ENCODE peak calls at places on chromosomes 13 and 19, in eight cellular contexts. One of them, this sample, is unnamed.

GRCh38 chr13:84366484-84366883 is 484.2 kb upstream of the SLITRK1 start:
- DNase-seq in K562: no peak
- DNase-seq in HepG2: no peak
- DNase-seq in endothelial cell of umbilical vein: no peak
- DNase-seq in A549: no peak
- DNase-seq in GM12878: no peak
- DNase-seq in HCT116: no peak
- DNase-seq in H1: no peak
- DNase-seq in this sample: no peak

GRCh38 chr13:44263920-44264610 is 109.6 kb upstream of the SERP2 start:
- DNase-seq in K562: no peak
- DNase-seq in HepG2: no peak
- DNase-seq in GM12878: no peak
- DNase-seq in endothelial cell of umbilical vein: no peak
- DNase-seq in H1: no peak
- DNase-seq in A549: no peak
- DNase-seq in HCT116: no peak
- DNase-seq in this sample: no peak

GRCh38 chr19:1017115-1017905 is 3.6 kb downstream of the TMEM259 start:
- DNase-seq in A549: no peak
- DNase-seq in endothelial cell of umbilical vein: no peak
- DNase-seq in H1: no peak
- DNase-seq in HCT116: no peak
- DNase-seq in HepG2: no peak
- DNase-seq in GM12878: no peak
- DNase-seq in K562: peak; percentile 77
- DNase-seq in this sample: no peak

GRCh38 chr13:20424959-20425358 is 100.7 kb downstream of the CRYL1 start:
- DNase-seq in K562: no peak
- DNase-seq in HCT116: no peak
- DNase-seq in GM12878: no peak
- DNase-seq in A549: no peak
- DNase-seq in HepG2: no peak
- DNase-seq in endothelial cell of umbilical vein: no peak
- DNase-seq in H1: no peak
- DNase-seq in this sample: no peak

GRCh38 chr13:112255550-112256120 is 120.5 kb upstream of the SPACA7 start:
- DNase-seq in H1: peak; percentile 24
- DNase-seq in A549: no peak
- DNase-seq in HCT116: no peak
- DNase-seq in endothelial cell of umbilical vein: no peak
- DNase-seq in K562: no peak
- DNase-seq in GM12878: no peak
- DNase-seq in HepG2: no peak
- DNase-seq in this sample: no peak

GRCh38 chr13:42101821-42102580 is 53.6 kb downstream of the DGKH start:
- DNase-seq in A549: no peak
- DNase-seq in HCT116: no peak
- DNase-seq in HepG2: no peak
- DNase-seq in H1: no peak
- DNase-seq in endothelial cell of umbilical vein: peak; percentile 47
- DNase-seq in GM12878: no peak
- DNase-seq in K562: no peak
- DNase-seq in this sample: no peak

GRCh38 chr13:91280806-91281205 is 66.7 kb upstream of the MIR17HG start:
- DNase-seq in GM12878: no peak
- DNase-seq in endothelial cell of umbilical vein: peak; percentile 78
- DNase-seq in H1: no peak
- DNase-seq in A549: no peak
- DNase-seq in HepG2: no peak
- DNase-seq in K562: no peak
- DNase-seq in HCT116: no peak
- DNase-seq in this sample: no peak

GRCh38 chr13:69585656-69586055 is 522.0 kb upstream of the ATXN8OS start:
- DNase-seq in K562: no peak
- DNase-seq in HCT116: no peak
- DNase-seq in GM12878: no peak
- DNase-seq in A549: no peak
- DNase-seq in H1: no peak
- DNase-seq in endothelial cell of umbilical vein: no peak
- DNase-seq in HepG2: no peak
- DNase-seq in this sample: no peak

GRCh38 chr13:25037057-25037813 is 58.7 kb upstream of the PABPC3 start:
- DNase-seq in endothelial cell of umbilical vein: peak; percentile 46
- DNase-seq in HepG2: peak; percentile 52
- DNase-seq in K562: peak; percentile 33
- DNase-seq in GM12878: no peak
- DNase-seq in H1: peak; percentile 64
- DNase-seq in A549: peak; percentile 67
- DNase-seq in HCT116: peak; percentile 55
- DNase-seq in this sample: peak; percentile 73
- TF ChIP-seq CTCF in endothelial cell of umbilical vein: peak; percentile 70
- TF ChIP-seq CTCF in HepG2: peak; percentile 78
- TF ChIP-seq CTCF in K562: peak; percentile 70
- TF ChIP-seq CTCF in GM12878: peak; percentile 83
- TF ChIP-seq CTCF in H1: peak; percentile 64
- TF ChIP-seq CTCF in A549: peak; percentile 57
- TF ChIP-seq CTCF in HCT116: peak; percentile 83
- TF ChIP-seq CTCF in this sample: peak; percentile 90

GRCh38 chr13:85411608-85412007 is 387.6 kb downstream of the SLITRK6 start:
- DNase-seq in HCT116: no peak
- DNase-seq in GM12878: no peak
- DNase-seq in HepG2: no peak
- DNase-seq in H1: no peak
- DNase-seq in endothelial cell of umbilical vein: no peak
- DNase-seq in A549: no peak
- DNase-seq in K562: no peak
- DNase-seq in this sample: no peak
- TF ChIP-seq MAX in HCT116: no peak
- TF ChIP-seq MAX in GM12878: no peak
- TF ChIP-seq MAX in HepG2: no peak
- TF ChIP-seq MAX in H1: no peak
- TF ChIP-seq MAX in endothelial cell of umbilical vein: no peak
- TF ChIP-seq MAX in A549: no peak
- TF ChIP-seq MAX in K562: no peak
- TF ChIP-seq MAX in this sample: no peak

GRCh38 chr19:41595258-41595889 is 19.4 kb downstream of the CEACAM21 start:
- DNase-seq in HepG2: peak; percentile 61
- DNase-seq in endothelial cell of umbilical vein: peak; percentile 95
- DNase-seq in GM12878: peak; percentile 40
- DNase-seq in K562: peak; percentile 59
- DNase-seq in H1: peak; percentile 52
- DNase-seq in A549: peak; percentile 88
- DNase-seq in HCT116: peak; percentile 74
- DNase-seq in this sample: peak; percentile 64

GRCh38 chr19:41589371-41589770 is 13.4 kb downstream of the CEACAM21 start:
- DNase-seq in HCT116: no peak
- DNase-seq in K562: no peak
- DNase-seq in GM12878: no peak
- DNase-seq in A549: no peak
- DNase-seq in endothelial cell of umbilical vein: no peak
- DNase-seq in HepG2: no peak
- DNase-seq in H1: no peak
- DNase-seq in this sample: no peak

GRCh38 chr19:41588497-41589209 is 12.7 kb downstream of the CEACAM21 start:
- DNase-seq in GM12878: no peak
- DNase-seq in endothelial cell of umbilical vein: peak; percentile 36
- DNase-seq in HCT116: no peak
- DNase-seq in H1: no peak
- DNase-seq in A549: peak; percentile 44
- DNase-seq in HepG2: peak; percentile 15
- DNase-seq in K562: peak; percentile 29
- DNase-seq in this sample: peak; percentile 15

GRCh38 chr19:41590945-41591344 is 15.0 kb downstream of the CEACAM21 start:
- DNase-seq in HepG2: no peak
- DNase-seq in HCT116: no peak
- DNase-seq in A549: no peak
- DNase-seq in GM12878: no peak
- DNase-seq in K562: no peak
- DNase-seq in H1: no peak
- DNase-seq in endothelial cell of umbilical vein: no peak
- DNase-seq in this sample: no peak

DNA sequence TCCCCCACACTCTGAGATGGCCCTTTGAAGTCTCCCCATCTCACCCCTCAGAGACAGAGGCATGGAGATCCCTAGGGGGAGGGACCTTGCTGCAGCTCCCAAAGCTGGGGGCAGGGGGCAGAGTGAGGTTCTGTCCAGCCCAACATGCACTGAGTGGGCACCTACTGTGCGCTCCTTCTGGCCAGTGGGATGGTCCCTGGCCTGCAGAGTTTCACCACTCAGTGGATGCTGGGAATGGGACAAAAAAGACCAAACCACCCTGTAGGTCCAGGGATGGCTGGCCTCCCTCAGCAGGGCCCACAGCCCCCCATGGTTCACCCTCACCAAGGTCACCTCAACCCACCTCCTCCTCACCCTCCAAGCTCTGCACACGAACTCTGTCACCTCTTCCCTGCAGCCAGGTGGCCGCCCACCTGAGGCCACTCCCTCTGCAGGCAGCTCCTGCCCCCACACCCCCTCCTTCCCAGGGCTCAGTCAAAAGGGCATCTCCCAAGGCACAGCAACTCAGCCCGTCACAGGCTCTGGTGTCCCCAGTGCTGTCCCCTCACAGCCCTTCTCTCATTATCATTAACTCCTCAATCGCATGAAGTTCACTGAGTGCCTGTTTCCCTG is 16.1 kb downstream of the CEACAM21 start:
- DNase-seq in A549: no peak
- DNase-seq in endothelial cell of umbilical vein: no peak
- DNase-seq in HepG2: no peak
- DNase-seq in GM12878: no peak
- DNase-seq in HCT116: no peak
- DNase-seq in K562: no peak
- DNase-seq in H1: no peak
- DNase-seq in this sample: no peak
- TF ChIP-seq POLR2A in A549: no peak
- TF ChIP-seq POLR2A in endothelial cell of umbilical vein: no peak
- TF ChIP-seq POLR2A in HepG2: no peak
- TF ChIP-seq POLR2A in GM12878: no peak
- TF ChIP-seq POLR2A in HCT116: no peak
- TF ChIP-seq POLR2A in K562: no peak
- TF ChIP-seq POLR2A in H1: no peak
- TF ChIP-seq POLR2A in this sample: no peak

GRCh38 chr19:40393894-40394815 is 4.2 kb upstream of the HIPK4 start:
- DNase-seq in H1: no peak
- DNase-seq in HepG2: no peak
- DNase-seq in K562: no peak
- DNase-seq in A549: no peak
- DNase-seq in GM12878: no peak
- DNase-seq in endothelial cell of umbilical vein: no peak
- DNase-seq in HCT116: no peak
- DNase-seq in this sample: no peak

GRCh38 chr19:40392123-40392522 is 2.1 kb upstream of the HIPK4 start:
- DNase-seq in HepG2: no peak
- DNase-seq in endothelial cell of umbilical vein: no peak
- DNase-seq in A549: no peak
- DNase-seq in HCT116: no peak
- DNase-seq in GM12878: no peak
- DNase-seq in K562: no peak
- DNase-seq in H1: no peak
- DNase-seq in this sample: no peak

GRCh38 chr19:40394816-40395210 is 4.8 kb upstream of the HIPK4 start:
- DNase-seq in HCT116: no peak
- DNase-seq in H1: no peak
- DNase-seq in HepG2: no peak
- DNase-seq in GM12878: no peak
- DNase-seq in K562: no peak
- DNase-seq in endothelial cell of umbilical vein: no peak
- DNase-seq in A549: no peak
- DNase-seq in this sample: no peak

GRCh38 chr19:40390084-40390742 is at the start of gene HIPK4:
- DNase-seq in H1: peak; percentile 51
- DNase-seq in A549: no peak
- DNase-seq in HepG2: no peak
- DNase-seq in GM12878: no peak
- DNase-seq in HCT116: no peak
- DNase-seq in K562: no peak
- DNase-seq in endothelial cell of umbilical vein: no peak
- DNase-seq in this sample: no peak

DNA sequence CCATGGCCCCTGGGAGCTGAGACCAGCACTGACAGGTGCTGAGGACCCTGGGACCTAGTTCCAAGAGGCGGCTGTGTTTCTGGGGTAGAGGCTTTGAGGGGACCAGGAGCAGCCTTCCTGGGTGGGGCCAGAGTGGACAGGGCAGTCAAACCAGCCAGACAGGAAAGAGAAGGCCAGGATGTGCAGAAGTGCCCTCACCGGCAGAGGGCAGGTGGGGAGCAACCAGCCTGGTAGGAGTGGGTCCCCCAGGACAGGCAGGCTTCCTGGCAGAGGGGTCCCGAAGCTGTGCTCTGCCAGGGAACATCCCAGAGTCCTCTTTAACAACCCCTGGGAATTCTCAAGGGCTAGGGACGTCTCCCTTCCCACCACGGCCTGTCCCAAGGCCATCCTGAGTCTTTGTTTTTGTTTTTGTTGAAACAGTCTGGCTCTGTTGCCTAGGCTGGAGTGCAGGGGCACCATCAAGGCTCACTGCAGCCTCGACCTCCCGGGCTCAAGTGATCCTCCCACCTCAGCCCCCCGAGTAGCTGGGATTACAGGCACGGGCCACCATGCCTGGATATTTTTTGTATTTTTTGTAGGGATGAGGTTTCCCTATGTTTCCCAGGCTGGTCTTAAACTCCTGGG is 3.0 kb upstream of the HIPK4 start:
- DNase-seq in K562: no peak
- DNase-seq in HCT116: peak; percentile 33
- DNase-seq in A549: peak; percentile 67
- DNase-seq in GM12878: no peak
- DNase-seq in HepG2: peak; percentile 31
- DNase-seq in endothelial cell of umbilical vein: no peak
- DNase-seq in H1: no peak
- DNase-seq in this sample: no peak
- TF ChIP-seq CTCF in K562: peak; percentile 52
- TF ChIP-seq CTCF in HCT116: peak; percentile 74
- TF ChIP-seq CTCF in A549: peak; percentile 49
- TF ChIP-seq CTCF in GM12878: peak; percentile 67
- TF ChIP-seq CTCF in HepG2: peak; percentile 75
- TF ChIP-seq CTCF in endothelial cell of umbilical vein: no peak
- TF ChIP-seq CTCF in H1: peak; percentile 62
- TF ChIP-seq CTCF in this sample: no peak

GRCh38 chr13:108561152-108561551 is 68.3 kb upstream of the MYO16 start:
- DNase-seq in GM12878: no peak
- DNase-seq in K562: no peak
- DNase-seq in endothelial cell of umbilical vein: no peak
- DNase-seq in A549: peak; percentile 2
- DNase-seq in H1: no peak
- DNase-seq in HepG2: no peak
- DNase-seq in HCT116: no peak
- DNase-seq in this sample: no peak
- TF ChIP-seq MAX in GM12878: no peak
- TF ChIP-seq MAX in K562: no peak
- TF ChIP-seq MAX in endothelial cell of umbilical vein: no peak
- TF ChIP-seq MAX in A549: no peak
- TF ChIP-seq MAX in H1: no peak
- TF ChIP-seq MAX in HepG2: no peak
- TF ChIP-seq MAX in HCT116: no peak
- TF ChIP-seq MAX in this sample: no peak